ENCODE peak calls at places on chromosomes 12 and 14, in seven cellular contexts. One of them, this sample, is unnamed.

GRCh38 chr14:50357753-50358380 is 38.8 kb downstream of the CDKL1 start:
- DNase-seq in activated CD4-positive, alpha-beta T cell treated with anti-CD3 and anti-CD28 coated beads, Interleukin-2, amount 50 U/mL, for 4 hours: no peak
- DNase-seq in T-helper 17 cell: no peak
- DNase-seq in SW480: no peak
- DNase-seq in activated T-cell treated with anti-CD3 and anti-CD28 coated beads, Interleukin-2, amount 50 U/mL, for 4 hours: no peak
- DNase-seq in CD8-positive, alpha-beta T cell: no peak
- DNase-seq in neuronal stem cell: no peak
- DNase-seq in this sample: no peak

GRCh38 chr12:25500651-25501050 is 52.4 kb downstream of the LMNTD1 start:
- DNase-seq in activated CD4-positive, alpha-beta T cell treated with anti-CD3 and anti-CD28 coated beads, Interleukin-2, amount 50 U/mL, for 4 hours: no peak
- DNase-seq in neuronal stem cell: no peak
- DNase-seq in CD8-positive, alpha-beta T cell: no peak
- DNase-seq in SW480: no peak
- DNase-seq in T-helper 17 cell: no peak
- DNase-seq in activated T-cell treated with anti-CD3 and anti-CD28 coated beads, Interleukin-2, amount 50 U/mL, for 4 hours: no peak
- DNase-seq in this sample: no peak

GRCh38 chr14:92041203-92041602 is 1.3 kb upstream of the TRIP11 start:
- DNase-seq in activated CD4-positive, alpha-beta T cell treated with anti-CD3 and anti-CD28 coated beads, Interleukin-2, amount 50 U/mL, for 4 hours: no peak
- DNase-seq in activated T-cell treated with anti-CD3 and anti-CD28 coated beads, Interleukin-2, amount 50 U/mL, for 4 hours: no peak
- DNase-seq in T-helper 17 cell: no peak
- DNase-seq in neuronal stem cell: no peak
- DNase-seq in CD8-positive, alpha-beta T cell: no peak
- DNase-seq in SW480: no peak
- DNase-seq in this sample: no peak

GRCh38 chr12:68980476-68981212 is 47.7 kb upstream of the CPM start:
- DNase-seq in activated T-cell treated with anti-CD3 and anti-CD28 coated beads, Interleukin-2, amount 50 U/mL, for 4 hours: no peak
- DNase-seq in CD8-positive, alpha-beta T cell: no peak
- DNase-seq in activated CD4-positive, alpha-beta T cell treated with anti-CD3 and anti-CD28 coated beads, Interleukin-2, amount 50 U/mL, for 4 hours: no peak
- DNase-seq in T-helper 17 cell: no peak
- DNase-seq in SW480: no peak
- DNase-seq in neuronal stem cell: no peak
- DNase-seq in this sample: no peak

GRCh38 chr14:73764881-73765280 is 50.7 kb upstream of the PNMA1 start:
- DNase-seq in activated CD4-positive, alpha-beta T cell treated with anti-CD3 and anti-CD28 coated beads, Interleukin-2, amount 50 U/mL, for 4 hours: no peak
- DNase-seq in SW480: no peak
- DNase-seq in neuronal stem cell: no peak
- DNase-seq in T-helper 17 cell: no peak
- DNase-seq in CD8-positive, alpha-beta T cell: no peak
- DNase-seq in activated T-cell treated with anti-CD3 and anti-CD28 coated beads, Interleukin-2, amount 50 U/mL, for 4 hours: no peak
- DNase-seq in this sample: no peak

GRCh38 chr12:124700810-124701594 is 133.6 kb upstream of the NCOR2 start:
- DNase-seq in SW480: peak
- DNase-seq in T-helper 17 cell: no peak
- DNase-seq in neuronal stem cell: no peak
- DNase-seq in activated CD4-positive, alpha-beta T cell treated with anti-CD3 and anti-CD28 coated beads, Interleukin-2, amount 50 U/mL, for 4 hours: no peak
- DNase-seq in CD8-positive, alpha-beta T cell: no peak
- DNase-seq in activated T-cell treated with anti-CD3 and anti-CD28 coated beads, Interleukin-2, amount 50 U/mL, for 4 hours: no peak
- DNase-seq in this sample: no peak

GRCh38 chr12:101038289-101038871 is 171.7 kb downstream of the SLC5A8 start:
- DNase-seq in activated CD4-positive, alpha-beta T cell treated with anti-CD3 and anti-CD28 coated beads, Interleukin-2, amount 50 U/mL, for 4 hours: no peak
- DNase-seq in CD8-positive, alpha-beta T cell: no peak
- DNase-seq in SW480: peak
- DNase-seq in T-helper 17 cell: no peak
- DNase-seq in neuronal stem cell: no peak
- DNase-seq in activated T-cell treated with anti-CD3 and anti-CD28 coated beads, Interleukin-2, amount 50 U/mL, for 4 hours: no peak
- DNase-seq in this sample: no peak

GRCh38 chr14:104228221-104228620 is 89.8 kb downstream of the KIF26A start:
- DNase-seq in T-helper 17 cell: no peak
- DNase-seq in activated T-cell treated with anti-CD3 and anti-CD28 coated beads, Interleukin-2, amount 50 U/mL, for 4 hours: no peak
- DNase-seq in neuronal stem cell: no peak
- DNase-seq in SW480: no peak
- DNase-seq in CD8-positive, alpha-beta T cell: no peak
- DNase-seq in activated CD4-positive, alpha-beta T cell treated with anti-CD3 and anti-CD28 coated beads, Interleukin-2, amount 50 U/mL, for 4 hours: no peak
- DNase-seq in this sample: no peak

GRCh38 chr14:63237791-63238190 is 33.5 kb downstream of the RHOJ start:
- DNase-seq in neuronal stem cell: no peak
- DNase-seq in T-helper 17 cell: no peak
- DNase-seq in CD8-positive, alpha-beta T cell: no peak
- DNase-seq in SW480: no peak
- DNase-seq in activated CD4-positive, alpha-beta T cell treated with anti-CD3 and anti-CD28 coated beads, Interleukin-2, amount 50 U/mL, for 4 hours: no peak
- DNase-seq in activated T-cell treated with anti-CD3 and anti-CD28 coated beads, Interleukin-2, amount 50 U/mL, for 4 hours: no peak
- DNase-seq in this sample: no peak

GRCh38 chr14:83559721-83560120 is 1970.2 kb upstream of the FLRT2 start:
- DNase-seq in SW480: no peak
- DNase-seq in activated T-cell treated with anti-CD3 and anti-CD28 coated beads, Interleukin-2, amount 50 U/mL, for 4 hours: no peak
- DNase-seq in activated CD4-positive, alpha-beta T cell treated with anti-CD3 and anti-CD28 coated beads, Interleukin-2, amount 50 U/mL, for 4 hours: no peak
- DNase-seq in CD8-positive, alpha-beta T cell: no peak
- DNase-seq in T-helper 17 cell: no peak
- DNase-seq in neuronal stem cell: no peak
- DNase-seq in this sample: peak

GRCh38 chr12:57094194-57095160 is 5.6 kb downstream of the NAB2 start:
- DNase-seq in activated T-cell treated with anti-CD3 and anti-CD28 coated beads, Interleukin-2, amount 50 U/mL, for 4 hours: no peak
- DNase-seq in SW480: no peak
- DNase-seq in T-helper 17 cell: no peak
- DNase-seq in activated CD4-positive, alpha-beta T cell treated with anti-CD3 and anti-CD28 coated beads, Interleukin-2, amount 50 U/mL, for 4 hours: no peak
- DNase-seq in CD8-positive, alpha-beta T cell: no peak
- DNase-seq in neuronal stem cell: no peak
- DNase-seq in this sample: no peak

GRCh38 chr14:90692826-90693225 is 123.4 kb downstream of the TTC7B start:
- DNase-seq in CD8-positive, alpha-beta T cell: no peak
- DNase-seq in neuronal stem cell: no peak
- DNase-seq in activated CD4-positive, alpha-beta T cell treated with anti-CD3 and anti-CD28 coated beads, Interleukin-2, amount 50 U/mL, for 4 hours: no peak
- DNase-seq in activated T-cell treated with anti-CD3 and anti-CD28 coated beads, Interleukin-2, amount 50 U/mL, for 4 hours: no peak
- DNase-seq in T-helper 17 cell: no peak
- DNase-seq in SW480: no peak
- DNase-seq in this sample: no peak

GRCh38 chr12:56206373-56207166 is 15.2 kb downstream of the RNF41 start:
- DNase-seq in activated CD4-positive, alpha-beta T cell treated with anti-CD3 and anti-CD28 coated beads, Interleukin-2, amount 50 U/mL, for 4 hours: peak
- DNase-seq in T-helper 17 cell: peak
- DNase-seq in SW480: peak
- DNase-seq in CD8-positive, alpha-beta T cell: peak
- DNase-seq in activated T-cell treated with anti-CD3 and anti-CD28 coated beads, Interleukin-2, amount 50 U/mL, for 4 hours: peak
- DNase-seq in neuronal stem cell: peak
- DNase-seq in this sample: peak

GRCh38 chr14:70192915-70193314 is 4.2 kb upstream of the SLC8A3 start:
- DNase-seq in T-helper 17 cell: no peak
- DNase-seq in CD8-positive, alpha-beta T cell: no peak
- DNase-seq in activated T-cell treated with anti-CD3 and anti-CD28 coated beads, Interleukin-2, amount 50 U/mL, for 4 hours: no peak
- DNase-seq in activated CD4-positive, alpha-beta T cell treated with anti-CD3 and anti-CD28 coated beads, Interleukin-2, amount 50 U/mL, for 4 hours: no peak
- DNase-seq in neuronal stem cell: no peak
- DNase-seq in SW480: peak
- DNase-seq in this sample: no peak

GRCh38 chr12:29537292-29537691 is 39.8 kb upstream of the OVCH1 start:
- DNase-seq in neuronal stem cell: no peak
- DNase-seq in activated CD4-positive, alpha-beta T cell treated with anti-CD3 and anti-CD28 coated beads, Interleukin-2, amount 50 U/mL, for 4 hours: no peak
- DNase-seq in activated T-cell treated with anti-CD3 and anti-CD28 coated beads, Interleukin-2, amount 50 U/mL, for 4 hours: no peak
- DNase-seq in SW480: no peak
- DNase-seq in T-helper 17 cell: no peak
- DNase-seq in CD8-positive, alpha-beta T cell: no peak
- DNase-seq in this sample: peak

GRCh38 chr12:131065801-131066200 is 112.1 kb downstream of the ADGRD1 start:
- DNase-seq in T-helper 17 cell: no peak
- DNase-seq in SW480: no peak
- DNase-seq in CD8-positive, alpha-beta T cell: no peak
- DNase-seq in activated T-cell treated with anti-CD3 and anti-CD28 coated beads, Interleukin-2, amount 50 U/mL, for 4 hours: no peak
- DNase-seq in activated CD4-positive, alpha-beta T cell treated with anti-CD3 and anti-CD28 coated beads, Interleukin-2, amount 50 U/mL, for 4 hours: no peak
- DNase-seq in neuronal stem cell: no peak
- DNase-seq in this sample: no peak

GRCh38 chr14:50806241-50806933 is 24.6 kb downstream of the NIN start:
- DNase-seq in activated CD4-positive, alpha-beta T cell treated with anti-CD3 and anti-CD28 coated beads, Interleukin-2, amount 50 U/mL, for 4 hours: no peak
- DNase-seq in T-helper 17 cell: no peak
- DNase-seq in CD8-positive, alpha-beta T cell: no peak
- DNase-seq in SW480: no peak
- DNase-seq in neuronal stem cell: no peak
- DNase-seq in activated T-cell treated with anti-CD3 and anti-CD28 coated beads, Interleukin-2, amount 50 U/mL, for 4 hours: no peak
- DNase-seq in this sample: no peak

GRCh38 chr12:16605666-16606116 is 271 bp downstream of the LMO3 start:
- DNase-seq in SW480: peak
- DNase-seq in activated T-cell treated with anti-CD3 and anti-CD28 coated beads, Interleukin-2, amount 50 U/mL, for 4 hours: no peak
- DNase-seq in activated CD4-positive, alpha-beta T cell treated with anti-CD3 and anti-CD28 coated beads, Interleukin-2, amount 50 U/mL, for 4 hours: no peak
- DNase-seq in CD8-positive, alpha-beta T cell: no peak
- DNase-seq in neuronal stem cell: no peak
- DNase-seq in T-helper 17 cell: no peak
- DNase-seq in this sample: no peak

GRCh38 chr12:44874981-44875416 is 1.1 kb downstream of the NELL2 start:
- DNase-seq in T-helper 17 cell: no peak
- DNase-seq in neuronal stem cell: peak
- DNase-seq in activated T-cell treated with anti-CD3 and anti-CD28 coated beads, Interleukin-2, amount 50 U/mL, for 4 hours: peak
- DNase-seq in SW480: peak
- DNase-seq in CD8-positive, alpha-beta T cell: peak
- DNase-seq in activated CD4-positive, alpha-beta T cell treated with anti-CD3 and anti-CD28 coated beads, Interleukin-2, amount 50 U/mL, for 4 hours: peak
- DNase-seq in this sample: no peak

GRCh38 chr12:53279283-53279869 is 11.3 kb downstream of the ESPL1 start:
- DNase-seq in activated CD4-positive, alpha-beta T cell treated with anti-CD3 and anti-CD28 coated beads, Interleukin-2, amount 50 U/mL, for 4 hours: no peak
- DNase-seq in neuronal stem cell: no peak
- DNase-seq in CD8-positive, alpha-beta T cell: no peak
- DNase-seq in T-helper 17 cell: no peak
- DNase-seq in SW480: no peak
- DNase-seq in activated T-cell treated with anti-CD3 and anti-CD28 coated beads, Interleukin-2, amount 50 U/mL, for 4 hours: no peak
- DNase-seq in this sample: no peak

GRCh38 chr14:103943673-103944072 is 1.3 kb upstream of the RD3L start:
- DNase-seq in SW480: no peak
- DNase-seq in T-helper 17 cell: no peak
- DNase-seq in neuronal stem cell: no peak
- DNase-seq in CD8-positive, alpha-beta T cell: no peak
- DNase-seq in activated T-cell treated with anti-CD3 and anti-CD28 coated beads, Interleukin-2, amount 50 U/mL, for 4 hours: no peak
- DNase-seq in activated CD4-positive, alpha-beta T cell treated with anti-CD3 and anti-CD28 coated beads, Interleukin-2, amount 50 U/mL, for 4 hours: no peak
- DNase-seq in this sample: no peak

GRCh38 chr14:101064718-101065117 is 161.2 kb upstream of the RTL1 start:
- DNase-seq in activated T-cell treated with anti-CD3 and anti-CD28 coated beads, Interleukin-2, amount 50 U/mL, for 4 hours: no peak
- DNase-seq in SW480: no peak
- DNase-seq in CD8-positive, alpha-beta T cell: no peak
- DNase-seq in T-helper 17 cell: no peak
- DNase-seq in neuronal stem cell: no peak
- DNase-seq in activated CD4-positive, alpha-beta T cell treated with anti-CD3 and anti-CD28 coated beads, Interleukin-2, amount 50 U/mL, for 4 hours: no peak
- DNase-seq in this sample: no peak

GRCh38 chr14:96626916-96627315 is 124.7 kb downstream of the PAPOLA start:
- DNase-seq in T-helper 17 cell: no peak
- DNase-seq in neuronal stem cell: no peak
- DNase-seq in activated CD4-positive, alpha-beta T cell treated with anti-CD3 and anti-CD28 coated beads, Interleukin-2, amount 50 U/mL, for 4 hours: no peak
- DNase-seq in activated T-cell treated with anti-CD3 and anti-CD28 coated beads, Interleukin-2, amount 50 U/mL, for 4 hours: no peak
- DNase-seq in CD8-positive, alpha-beta T cell: no peak
- DNase-seq in SW480: no peak
- DNase-seq in this sample: no peak